ENCODE peak calls at places on chromosomes 16 and 17, in ten cellular contexts. A is sigmoid colon, J is lung, I is prostate gland, Z is heart left ventricle, B is heart right ventricle, G is tibial nerve, D is left lung, R is Caco-2, H is mammary epithelial cell. N is an unnamed sample. For H3K36me3, the result is how much of the 10 kb centered on the place peaks cover.

GRCh38 chr17:58527949-58528348 is 13.5 kb upstream of the MTMR4 start:
- DNase-seq in H (peak), G (no peak), B (no peak), A (no peak), J (no peak), Z (no peak), D (no peak), I (no peak), R (no peak), N (no peak)

GRCh38 chr17:37273419-37274051 is 102.2 kb upstream of the C17orf78 start:
- DNase-seq in B (no peak), A (no peak), Z (no peak), G (no peak), I (no peak), J (no peak), R (no peak), D (no peak), H (no peak), N (no peak)

GRCh38 chr16:53417011-53417410 is 17.3 kb upstream of the RBL2 start:
- DNase-seq in R (no peak), D (no peak), J (no peak), I (no peak), B (no peak), Z (no peak), G (no peak), H (peak), A (no peak), N (no peak)

GRCh38 chr16:85327731-85328664 is 215.7 kb upstream of the CIBAR2 start:
- DNase-seq in D (no peak), Z (no peak), R (no peak), B (peak), I (no peak), A (no peak), G (no peak), H (no peak), J (no peak), N (peak)

GRCh38 chr16:17447273-17447672 is 23.5 kb downstream of the XYLT1 start:
- DNase-seq in Z (no peak), A (no peak), D (no peak), I (no peak), R (no peak), G (no peak), J (no peak), H (no peak), B (no peak), N (no peak)

GRCh38 chr17:78316867-78317816 is 42.7 kb downstream of the SOCS3 start:
- DNase-seq in Z (no peak), H (no peak), D (peak), B (no peak), I (peak), R (peak), J (peak), A (no peak), G (no peak), N (peak)

GRCh38 chr17:28274591-28275265 is 44.3 kb upstream of the TMEM97 start:
- DNase-seq in Z (no peak), A (no peak), B (no peak), J (no peak), R (no peak), H (no peak), I (no peak), G (no peak), D (no peak), N (no peak)

GRCh38 chr17:76635659-76636360 is 7.7 kb downstream of the ST6GALNAC1 start:
- DNase-seq in G (no peak), D (no peak), Z (no peak), H (no peak), J (no peak), B (no peak), I (no peak), R (no peak), A (no peak), N (no peak)

GRCh38 chr17:73645050-73645871 is 1.0 kb upstream of the SDK2 start:
- DNase-seq in G (no peak), I (peak), H (peak), R (peak), J (no peak), B (peak), Z (peak), D (no peak), A (no peak), N (peak)

GRCh38 chr16:83935005-83935857 is 17.8 kb upstream of the OSGIN1 start:
- DNase-seq in H (no peak), A (no peak), J (no peak), B (no peak), I (no peak), R (no peak), Z (no peak), G (no peak), D (no peak), N (no peak)

GRCh38 chr17:50279181-50279526 is 4.9 kb downstream of the TMEM92 start:
- DNase-seq in D (no peak), G (no peak), A (no peak), H (peak), R (no peak), J (no peak), Z (no peak), I (no peak), B (no peak), N (no peak)

GRCh38 chr17:17151962-17152361 is 54.2 kb downstream of the PLD6 start:
- DNase-seq in Z (peak), J (peak), B (peak), R (no peak), A (peak), G (peak), H (peak), I (peak), D (peak), N (peak)

GRCh38 chr17:79625706-79626105 is 14.9 kb upstream of the RBFOX3 start:
- DNase-seq in R (no peak), H (no peak), I (no peak), B (peak), G (no peak), Z (peak), J (no peak), D (no peak), A (peak), N (no peak)

GRCh38 chr17:72545756-72546155 is 424.9 kb downstream of the SOX9 start:
- DNase-seq in H (no peak), Z (no peak), J (no peak), D (no peak), A (no peak), B (no peak), R (no peak), G (no peak), I (no peak), N (no peak)

GRCh38 chr17:42676424-42677011 is at the start of gene PLEKHH3:
- DNase-seq in H (peak), J (no peak), R (no peak), I (no peak), B (no peak), D (no peak), Z (no peak), A (no peak), G (no peak), N (no peak)

GRCh38 chr16:57735755-57736418 is at the start of gene KATNB1:
- DNase-seq in J (no peak), B (no peak), I (no peak), Z (no peak), A (peak), D (no peak), R (no peak), H (no peak), G (no peak), N (no peak)

GRCh38 chr17:17157041-17157440 is 49.1 kb downstream of the PLD6 start:
- DNase-seq in Z (no peak), H (no peak), D (no peak), A (no peak), I (no peak), J (no peak), G (no peak), R (no peak), B (no peak), N (no peak)

GRCh38 chr16:77323695-77324094 is 111.1 kb downstream of the ADAMTS18 start:
- DNase-seq in Z (no peak), D (no peak), H (no peak), B (no peak), R (no peak), I (no peak), J (no peak), G (no peak), A (no peak), N (no peak)

GRCh38 chr17:42387663-42388380 is 420 bp downstream of the STAT3 start:
- DNase-seq in A (peak), B (peak), Z (peak), D (peak), I (peak), G (no peak), R (peak), J (peak), H (peak), N (peak)

GRCh38 chr16:4612474-4612931 is 2.2 kb downstream of the UBALD1 start:
- DNase-seq in D (no peak), H (no peak), Z (no peak), G (no peak), J (no peak), R (no peak), A (peak), B (no peak), I (no peak), N (no peak)

GRCh38 chr17:81837641-81838040 is 2.8 kb upstream of the PPP1R27 start:
- DNase-seq in D (no peak), H (no peak), I (no peak), B (no peak), J (no peak), G (no peak), R (no peak), A (no peak), Z (no peak), N (no peak)

GRCh38 chr17:82229686-82230626 is 1.1 kb downstream of the SLC16A3 start:
- DNase-seq in G (no peak), Z (no peak), H (no peak), D (no peak), A (peak), J (no peak), R (no peak), B (no peak), I (no peak), N (no peak)

GRCh38 chr17:44451832-44452231 is 51.4 kb downstream of the GPATCH8 start:
- DNase-seq in D (no peak), B (no peak), A (no peak), I (no peak), R (no peak), Z (no peak), G (no peak), J (no peak), H (no peak), N (no peak)

GRCh38 chr16:69535123-69536050 is 30.4 kb upstream of the NFAT5 start:
- DNase-seq in R (no peak), G (no peak), J (no peak), A (no peak), Z (no peak), H (peak), B (no peak), D (no peak), I (no peak), N (no peak)

GRCh38 chr17:6259899-6260298 is 175.0 kb downstream of the AIPL1 start:
- DNase-seq in Z (no peak), I (no peak), A (no peak), H (no peak), J (no peak), B (no peak), R (no peak), G (no peak), D (no peak), N (no peak)

GRCh38 chr17:59844884-59845594 is 47.7 kb downstream of the TUBD1 start:
- DNase-seq in J (no peak), A (peak), G (no peak), B (no peak), R (peak), D (no peak), Z (no peak), H (peak), I (no peak), N (no peak)

DNA sequence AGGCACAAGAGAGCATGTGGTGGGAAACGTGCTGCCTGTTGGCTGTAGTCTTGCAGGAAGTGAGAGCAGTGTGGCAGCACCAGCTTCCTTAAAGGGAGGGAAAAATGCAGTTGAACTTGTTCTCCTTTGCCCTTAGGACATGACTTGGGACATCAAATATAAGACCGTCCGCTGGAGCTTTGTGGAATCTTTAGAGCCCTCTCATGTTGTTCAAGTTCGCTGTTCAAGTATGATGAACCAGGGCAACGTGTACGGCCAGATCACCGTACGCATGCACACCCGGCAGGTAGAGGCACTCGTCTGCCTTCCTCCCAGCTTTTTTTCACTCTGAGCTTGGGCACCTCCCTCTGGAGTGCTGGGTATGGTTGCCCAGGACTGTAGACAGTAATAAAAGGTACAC is 23.3 kb downstream of the GPR179 start:
- DNase-seq in B (no peak), D (peak), I (peak), Z (no peak), G (no peak), H (no peak), A (no peak), R (peak), J (peak), N (no peak)
- H3K36me3 ChIP-seq in B (half or more), D (under half), I (under half), Z (under half), G (half or more), H (under half), A (half or more), R (under half), J (under half), N (under half)

DNA sequence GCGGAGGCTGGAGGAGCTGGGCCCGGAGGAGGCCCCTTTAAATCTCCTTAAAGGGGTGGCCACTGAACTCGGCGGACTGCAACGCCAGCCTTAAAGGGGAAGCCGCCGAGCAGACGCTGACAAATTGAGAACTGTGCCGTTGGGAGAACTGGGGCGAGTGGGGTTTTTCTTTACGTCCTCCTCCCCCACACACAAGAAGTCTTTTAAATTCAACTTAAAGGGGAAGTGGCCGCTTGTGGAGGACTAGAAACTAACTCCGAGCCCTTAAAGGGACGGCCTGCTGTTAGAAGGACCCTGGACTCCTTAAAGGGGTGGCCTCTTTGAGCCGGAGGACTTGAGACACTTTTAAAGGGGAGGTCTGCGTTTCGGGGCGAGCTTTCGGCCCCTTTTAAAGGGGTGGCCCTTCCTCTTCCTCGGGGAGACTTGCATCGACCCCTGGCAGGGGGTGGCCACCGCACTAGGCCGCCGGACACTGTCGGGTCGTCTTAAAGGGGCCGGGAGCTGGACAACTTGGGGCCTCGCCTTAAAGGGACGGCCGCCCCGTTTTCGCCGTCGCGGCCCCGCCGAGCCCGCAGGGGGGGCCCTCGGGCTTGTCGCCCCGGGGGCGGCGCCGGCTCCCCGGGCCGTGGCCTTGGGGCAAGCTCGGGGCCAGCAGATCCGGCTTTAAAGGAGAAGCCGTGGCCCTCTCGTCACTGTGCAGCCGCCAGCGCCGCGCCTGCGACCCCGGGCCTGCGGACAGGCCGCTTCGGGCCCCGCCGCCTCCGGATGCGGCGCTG is 688 bp downstream of the FBRS start:
- DNase-seq in R (no peak), J (peak), H (peak), B (peak), Z (peak), D (peak), G (peak), A (peak), I (peak), N (peak)
- TF ChIP-seq CTCF in R (no peak), J (peak), H (no peak), B (peak), Z (peak), D (no peak), G (peak), A (no peak), I (peak), N (no peak)

GRCh38 chr16:89120921-89121351 is 27.3 kb downstream of the ACSF3 start:
- DNase-seq in A (no peak), G (no peak), J (no peak), B (no peak), Z (no peak), H (no peak), I (no peak), R (no peak), D (no peak), N (no peak)
- H3K36me3 ChIP-seq in A (half or more), G (half or more), J (half or more), B (half or more), Z (under half), H (under half), I (under half), R (under half), D (under half), N (under half)

GRCh38 chr16:30980068-30980371 is 5.0 kb upstream of the HSD3B7 start:
- DNase-seq in A (no peak), R (no peak), H (no peak), I (no peak), J (no peak), B (no peak), G (no peak), D (no peak), Z (no peak), N (no peak)

GRCh38 chr16:30979170-30980067 is 5.6 kb upstream of the HSD3B7 start:
- DNase-seq in Z (no peak), R (no peak), I (no peak), J (no peak), D (no peak), H (no peak), G (no peak), A (no peak), B (no peak), N (no peak)

GRCh38 chr16:30976486-30976885 is 8.5 kb upstream of the HSD3B7 start:
- DNase-seq in G (no peak), R (no peak), J (no peak), D (no peak), Z (no peak), I (no peak), H (no peak), B (no peak), A (no peak), N (no peak)

GRCh38 chr16:30980434-30980833 is 4.6 kb upstream of the HSD3B7 start:
- DNase-seq in A (no peak), G (no peak), I (no peak), Z (no peak), B (no peak), R (no peak), D (no peak), H (no peak), J (no peak), N (no peak)

DNA sequence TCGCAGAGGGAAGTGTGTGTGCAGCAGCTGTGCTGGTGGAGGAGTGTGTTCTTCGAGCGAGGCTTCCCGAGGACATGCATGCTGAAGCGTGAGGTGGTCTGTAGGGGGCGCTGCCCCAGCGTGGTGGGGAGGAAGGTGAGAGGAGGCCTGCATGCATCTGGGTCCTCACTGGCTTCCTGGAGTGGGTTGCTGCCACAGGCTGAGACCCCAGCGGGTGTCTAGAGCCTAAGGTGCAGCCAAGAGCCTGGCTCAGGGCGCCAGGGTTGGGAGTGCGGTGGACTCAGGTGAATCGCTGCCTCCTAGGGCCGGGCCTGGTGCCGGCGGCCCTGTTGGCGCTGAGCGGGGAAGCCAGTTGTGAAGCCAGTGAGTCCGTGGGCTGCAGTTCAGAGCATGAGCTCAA is 7.5 kb upstream of the HSD3B7 start:
- DNase-seq in B (no peak), R (no peak), J (no peak), A (no peak), G (no peak), H (no peak), D (no peak), Z (no peak), I (no peak), N (no peak)
- TF ChIP-seq CTCF in B (no peak), R (peak), J (no peak), A (no peak), G (no peak), H (peak), D (no peak), Z (peak), I (no peak), N (no peak)

DNA sequence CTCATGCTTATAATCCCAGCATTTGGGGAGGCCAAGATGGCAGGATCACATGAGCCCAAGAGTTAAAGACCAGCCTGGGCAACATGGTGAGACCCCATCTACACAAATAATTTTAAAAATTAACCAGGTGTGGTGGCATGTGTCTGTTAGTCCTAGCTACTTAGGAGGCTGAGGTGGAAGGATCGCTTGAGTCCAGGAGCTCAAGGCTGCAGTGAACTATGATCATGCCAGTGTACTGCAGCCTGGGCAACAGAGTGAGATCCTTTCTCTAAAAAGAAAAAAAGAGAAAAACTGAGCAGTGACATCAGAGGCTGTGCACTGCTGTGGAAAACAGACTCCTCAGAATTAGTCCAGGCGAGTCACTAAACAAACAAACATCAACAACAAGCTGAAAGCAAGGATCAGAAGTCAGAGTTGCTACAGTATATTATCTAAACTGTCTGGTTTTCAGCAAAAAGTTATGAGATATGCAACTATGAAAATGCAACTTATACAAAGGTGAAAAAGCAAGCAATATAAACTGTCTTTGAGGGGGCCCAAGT is 39.3 kb downstream of the CBFB start:
- DNase-seq in H (no peak), I (no peak), R (no peak), B (no peak), J (no peak), A (no peak), D (no peak), Z (no peak), G (no peak), N (no peak)
- H3K36me3 ChIP-seq in H (under half), I (under half), R (under half), B (half or more), J (under half), A (half or more), D (under half), Z (under half), G (under half), N (under half)

DNA sequence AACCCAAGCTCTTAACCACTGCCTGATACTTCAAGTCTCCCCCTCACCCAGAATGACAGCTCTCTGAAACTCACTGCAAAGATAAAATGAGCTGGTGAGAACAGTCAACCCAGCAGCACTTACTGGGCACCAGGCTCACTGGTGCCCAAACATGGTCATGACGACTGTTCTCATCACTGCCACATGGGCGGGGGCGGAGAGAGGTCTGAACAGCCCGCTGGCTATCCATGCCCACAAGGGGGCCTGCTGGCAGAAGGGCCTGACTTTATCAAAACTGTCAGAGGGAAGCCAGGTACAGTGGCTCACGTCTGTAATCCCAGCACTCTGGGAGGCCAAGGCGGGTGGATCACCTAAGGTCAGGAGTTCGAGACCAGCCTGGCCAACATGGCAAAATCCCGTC is 4.0 kb downstream of the MYBBP1A start:
- DNase-seq in H (no peak), B (no peak), J (no peak), I (no peak), Z (no peak), D (no peak), G (no peak), A (no peak), R (no peak), N (no peak)
- TF ChIP-seq CTCF in H (no peak), B (no peak), J (no peak), I (no peak), Z (no peak), D (no peak), G (no peak), A (no peak), R (no peak), N (no peak)

DNA sequence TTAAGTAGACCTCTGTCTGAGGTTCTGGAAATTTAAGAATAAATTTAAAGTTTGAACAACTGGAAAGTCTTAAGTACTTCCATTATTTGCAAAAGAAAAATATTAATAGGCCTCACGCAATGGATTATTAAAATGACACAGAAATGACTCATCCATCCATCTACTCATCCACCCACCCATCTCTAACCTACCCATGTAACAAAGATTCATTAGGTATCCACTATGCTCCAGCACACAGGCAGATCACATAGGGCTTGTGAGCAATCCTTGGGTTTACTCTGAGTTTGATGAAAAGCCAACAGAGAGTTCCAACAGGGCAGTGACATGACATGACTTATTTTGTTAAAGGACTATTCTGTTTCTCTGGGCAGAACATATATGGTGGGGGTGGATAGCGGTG is 93.3 kb downstream of the HELZ start:
- DNase-seq in G (no peak), J (no peak), D (no peak), A (no peak), H (peak), R (no peak), I (no peak), Z (no peak), B (no peak), N (no peak)
- H3K36me3 ChIP-seq in G (under half), J (under half), D (under half), A (under half), H (under half), R (under half), I (under half), Z (under half), B (half or more), N (under half)

N was measured in thyroid gland.